ENCODE peak calls at places on chromosomes 12 and 14, in eight cellular contexts. U, T, R, F, X, Q, J and M are unnamed samples.

GRCh38 chr12:68336754-68337343 is 4.7 kb upstream of the MDM1 start:
- DNase-seq in U (no peak), T (no peak), R (no peak), F (no peak), X (no peak), Q (no peak), J (peak), M (no peak)

GRCh38 chr12:3225154-3225795 is 148.1 kb downstream of the TSPAN9 start:
- DNase-seq in U (no peak), T (no peak), R (no peak), F (no peak), X (peak), Q (no peak), J (no peak), M (no peak)

GRCh38 chr14:61860294-61860918 is 98.2 kb downstream of the SNAPC1 start:
- DNase-seq in U (no peak), T (no peak), R (peak), F (no peak), X (peak), Q (no peak), J (peak), M (peak)

GRCh38 chr12:3130053-3130805 is 53.0 kb downstream of the TSPAN9 start:
- DNase-seq in U (peak), T (no peak), R (no peak), F (no peak), X (peak), Q (no peak), J (peak), M (no peak)

GRCh38 chr12:104281636-104282035 is 21.9 kb upstream of the EID3 start:
- DNase-seq in U (no peak), T (no peak), R (no peak), F (no peak), X (no peak), Q (no peak), J (no peak), M (no peak)

GRCh38 chr14:106209745-106210144 is 683.4 kb downstream of the TMEM121 start:
- DNase-seq in U (no peak), T (no peak), R (no peak), F (no peak), X (no peak), Q (no peak), J (no peak), M (no peak)

GRCh38 chr14:76352639-76353281 is 23.2 kb upstream of the ESRRB start:
- DNase-seq in U (peak), T (no peak), R (peak), F (peak), X (peak), Q (peak), J (peak), M (peak)

GRCh38 chr14:91369628-91370445 is 47.8 kb downstream of the CCDC88C start:
- DNase-seq in U (no peak), T (no peak), R (peak), F (peak), X (peak), Q (no peak), J (peak), M (no peak)

GRCh38 chr12:79973774-79974173 is 38.9 kb upstream of the PPP1R12A start:
- DNase-seq in U (no peak), T (no peak), R (no peak), F (no peak), X (no peak), Q (no peak), J (no peak), M (no peak)

GRCh38 chr12:27199638-27200300 is 44.3 kb upstream of the STK38L start:
- DNase-seq in U (no peak), T (no peak), R (no peak), F (no peak), X (no peak), Q (no peak), J (no peak), M (no peak)

GRCh38 chr12:116324684-116325664 is 47.5 kb upstream of the MED13L start:
- DNase-seq in U (no peak), T (no peak), R (no peak), F (no peak), X (no peak), Q (no peak), J (no peak), M (no peak)

GRCh38 chr12:32734952-32735351 is 20.7 kb downstream of the YARS2 start:
- DNase-seq in U (no peak), T (no peak), R (no peak), F (no peak), X (no peak), Q (no peak), J (no peak), M (no peak)

GRCh38 chr14:89233184-89233583 is 183.8 kb downstream of the FOXN3 start:
- DNase-seq in U (no peak), T (no peak), R (no peak), F (no peak), X (no peak), Q (no peak), J (no peak), M (no peak)

GRCh38 chr14:102498005-102498677 is 11.4 kb downstream of the ANKRD9 start:
- DNase-seq in U (no peak), T (no peak), R (peak), F (no peak), X (no peak), Q (peak), J (no peak), M (no peak)
- TF ChIP-seq CTCF in U (peak), T (no peak), R (peak), F (no peak), X (peak), Q (peak), J (peak), M (no peak)

DNA sequence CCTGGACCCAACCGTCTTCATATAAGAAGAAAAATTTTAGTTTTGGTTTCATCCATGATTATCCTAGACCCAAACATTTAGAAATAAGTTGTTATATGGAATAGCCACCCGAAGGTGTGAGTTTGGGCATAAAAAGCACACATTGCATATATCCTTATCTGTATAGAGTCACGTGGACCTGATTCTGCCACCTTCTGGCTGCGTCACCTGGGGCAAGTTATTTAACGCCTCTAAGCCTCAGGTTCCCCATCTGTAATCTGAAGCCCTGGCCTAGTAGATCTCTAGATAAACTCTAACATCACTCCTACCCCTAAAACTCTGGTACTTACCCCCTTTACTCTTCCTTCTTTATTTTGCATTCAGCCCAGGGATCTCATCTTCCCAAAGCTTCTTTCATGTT is 14.3 kb upstream of the KRT5 start:
- DNase-seq in U (no peak), T (no peak), R (no peak), F (no peak), X (no peak), Q (no peak), J (no peak), M (no peak)
- TF ChIP-seq CTCF in U (no peak), T (no peak), R (no peak), F (no peak), X (peak), Q (no peak), J (no peak), M (no peak)

GRCh38 chr12:109739747-109740693 is 26.4 kb downstream of the FAM222A start:
- DNase-seq in U (no peak), T (no peak), R (peak), F (no peak), X (no peak), Q (peak), J (no peak), M (peak)
- TF ChIP-seq CTCF in U (no peak), T (no peak), R (no peak), F (no peak), X (peak), Q (no peak), J (no peak), M (no peak)

GRCh38 chr12:20547788-20548575 is 147.2 kb upstream of the SLCO1C1 start:
- DNase-seq in U (no peak), T (no peak), R (no peak), F (no peak), X (peak), Q (no peak), J (no peak), M (no peak)

GRCh38 chr12:20548592-20548991 is 146.5 kb upstream of the SLCO1C1 start:
- DNase-seq in U (no peak), T (no peak), R (no peak), F (no peak), X (no peak), Q (no peak), J (no peak), M (no peak)

GRCh38 chr12:20546267-20546666 is 148.9 kb upstream of the SLCO1C1 start:
- DNase-seq in U (no peak), T (no peak), R (no peak), F (no peak), X (no peak), Q (no peak), J (no peak), M (no peak)

GRCh38 chr12:20555015-20555414 is 140.1 kb upstream of the SLCO1C1 start:
- DNase-seq in U (no peak), T (no peak), R (no peak), F (no peak), X (no peak), Q (no peak), J (no peak), M (no peak)

DNA sequence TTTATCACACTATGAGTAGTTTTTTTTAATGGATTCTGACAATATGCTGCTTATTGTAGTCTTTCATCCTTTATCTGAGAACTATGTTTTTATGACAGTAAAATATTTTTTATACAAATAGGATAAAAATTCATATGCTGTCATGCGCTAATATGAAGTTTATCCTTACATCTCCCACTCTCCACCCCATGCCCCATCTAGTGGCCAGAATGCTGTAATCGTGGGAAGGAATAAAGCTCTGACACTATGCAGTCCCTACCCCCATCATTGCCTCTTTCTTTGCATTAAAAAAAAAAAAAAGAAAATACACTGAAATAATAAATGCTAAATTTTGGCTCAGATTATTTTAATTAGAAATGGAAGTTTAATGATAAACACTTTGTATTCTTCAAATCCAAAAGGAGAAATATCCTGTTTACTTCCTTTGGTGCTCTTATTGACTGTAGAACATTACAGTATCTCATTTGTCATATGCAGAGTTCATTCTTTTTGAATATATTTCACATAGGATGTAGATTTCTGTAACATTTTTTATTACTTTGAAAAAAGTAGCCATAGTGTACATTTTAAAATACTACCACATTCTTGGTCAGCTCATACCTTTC is 145.9 kb upstream of the SLCO1C1 start:
- DNase-seq in U (no peak), T (no peak), R (peak), F (no peak), X (peak), Q (no peak), J (no peak), M (peak)
- TF ChIP-seq CTCF in U (peak), T (peak), R (peak), F (no peak), X (peak), Q (peak), J (peak), M (peak)

DNA sequence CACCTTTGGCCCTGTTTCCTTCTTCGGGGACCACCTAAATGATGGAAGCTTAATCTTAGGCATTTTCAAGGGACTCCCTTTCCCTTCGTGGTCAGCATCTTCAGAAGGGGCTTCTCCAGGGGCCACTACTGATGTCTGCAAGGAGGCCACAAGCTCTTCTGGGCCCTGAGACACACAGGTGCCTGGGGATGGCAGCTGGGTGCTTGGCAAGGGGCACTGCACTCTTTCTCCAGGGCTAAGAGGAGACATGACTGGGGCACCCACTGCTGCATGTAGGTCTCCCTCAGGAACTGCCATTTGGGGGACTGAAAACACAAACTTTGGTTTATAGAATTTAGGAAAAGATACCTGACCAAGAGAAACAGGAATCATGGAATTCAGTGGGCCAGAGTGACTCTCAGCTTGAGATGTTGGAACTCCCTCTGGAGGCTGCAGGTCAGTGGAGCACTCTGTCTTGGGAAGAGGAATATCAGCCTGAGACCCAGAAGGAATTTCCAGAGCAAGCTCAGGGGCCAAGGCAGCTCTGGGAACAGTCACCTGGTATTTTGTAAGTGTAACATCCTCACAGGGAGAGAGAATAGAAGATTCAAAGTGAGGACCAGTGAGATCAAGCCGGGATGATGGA is 16.0 kb downstream of the PLD4 start:
- DNase-seq in U (no peak), T (no peak), R (peak), F (no peak), X (no peak), Q (no peak), J (no peak), M (no peak)
- TF ChIP-seq CTCF in U (no peak), T (no peak), R (no peak), F (no peak), X (peak), Q (no peak), J (no peak), M (no peak)

DNA sequence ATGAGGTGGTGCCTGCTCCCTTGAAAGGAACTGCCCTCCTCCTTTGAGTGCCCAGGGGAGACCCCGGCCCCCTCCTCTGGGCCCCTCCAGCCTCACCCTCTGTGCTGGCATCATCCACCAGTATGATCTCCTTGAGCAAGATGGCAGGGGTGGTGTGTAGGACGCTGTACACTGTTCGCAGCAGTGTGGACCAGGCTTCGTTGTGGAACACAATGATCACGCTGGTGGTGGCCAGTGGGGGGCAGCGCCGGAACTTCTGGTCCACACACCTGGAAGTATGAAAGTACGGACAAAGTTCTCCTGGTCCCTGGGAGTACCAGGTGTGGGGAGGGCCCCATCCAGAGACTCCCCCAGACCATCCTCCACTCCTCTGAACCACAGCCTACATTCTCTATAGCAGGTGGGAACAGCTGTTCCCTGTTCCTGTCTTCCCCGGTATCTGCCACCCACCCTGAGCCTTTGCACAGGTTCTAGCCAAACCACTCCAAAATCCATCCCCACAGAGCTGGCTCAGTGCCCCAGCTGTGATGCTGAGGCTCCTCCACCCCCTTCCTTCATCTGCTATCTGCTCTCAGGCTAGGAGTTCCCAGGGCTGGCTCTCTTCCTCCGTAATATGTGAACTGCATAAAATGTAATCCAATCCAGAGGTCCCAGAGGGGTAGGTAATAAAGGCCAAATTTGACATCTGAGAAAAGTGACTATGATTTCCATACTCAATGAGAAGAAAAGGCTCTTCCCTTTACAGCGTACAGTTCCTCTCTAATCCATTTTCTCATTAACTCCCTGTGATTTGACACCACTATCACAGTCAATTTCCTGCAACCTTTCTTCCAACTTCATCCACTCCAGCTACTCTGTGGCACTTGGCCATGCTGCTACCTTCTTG is 13.9 kb downstream of the GALNT6 start:
- DNase-seq in U (no peak), T (no peak), R (no peak), F (no peak), X (no peak), Q (no peak), J (no peak), M (no peak)
- TF ChIP-seq CTCF in U (no peak), T (no peak), R (no peak), F (no peak), X (peak), Q (no peak), J (no peak), M (no peak)

DNA sequence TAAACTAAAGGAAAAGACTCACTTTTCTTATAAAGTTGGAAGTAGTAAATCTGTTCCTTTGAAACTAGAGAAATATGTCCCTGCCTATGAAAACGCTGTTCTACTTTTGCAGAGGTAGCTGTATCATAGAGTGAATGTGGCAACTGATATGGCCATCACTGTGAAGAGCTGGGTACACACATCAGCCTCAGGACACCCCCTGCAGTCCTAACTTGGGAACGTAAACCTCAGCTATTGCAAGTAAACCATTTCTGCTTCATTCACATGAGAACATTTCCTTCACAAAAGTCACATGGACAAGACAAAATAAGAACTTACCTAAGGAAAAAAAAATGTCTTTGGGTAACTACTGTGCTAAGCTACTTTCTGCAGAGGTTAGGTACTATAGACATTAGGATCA is 233.3 kb upstream of the PPFIA2 start:
- DNase-seq in U (no peak), T (no peak), R (peak), F (no peak), X (peak), Q (no peak), J (no peak), M (peak)
- TF ChIP-seq CTCF in U (no peak), T (no peak), R (no peak), F (no peak), X (no peak), Q (no peak), J (peak), M (peak)

DNA sequence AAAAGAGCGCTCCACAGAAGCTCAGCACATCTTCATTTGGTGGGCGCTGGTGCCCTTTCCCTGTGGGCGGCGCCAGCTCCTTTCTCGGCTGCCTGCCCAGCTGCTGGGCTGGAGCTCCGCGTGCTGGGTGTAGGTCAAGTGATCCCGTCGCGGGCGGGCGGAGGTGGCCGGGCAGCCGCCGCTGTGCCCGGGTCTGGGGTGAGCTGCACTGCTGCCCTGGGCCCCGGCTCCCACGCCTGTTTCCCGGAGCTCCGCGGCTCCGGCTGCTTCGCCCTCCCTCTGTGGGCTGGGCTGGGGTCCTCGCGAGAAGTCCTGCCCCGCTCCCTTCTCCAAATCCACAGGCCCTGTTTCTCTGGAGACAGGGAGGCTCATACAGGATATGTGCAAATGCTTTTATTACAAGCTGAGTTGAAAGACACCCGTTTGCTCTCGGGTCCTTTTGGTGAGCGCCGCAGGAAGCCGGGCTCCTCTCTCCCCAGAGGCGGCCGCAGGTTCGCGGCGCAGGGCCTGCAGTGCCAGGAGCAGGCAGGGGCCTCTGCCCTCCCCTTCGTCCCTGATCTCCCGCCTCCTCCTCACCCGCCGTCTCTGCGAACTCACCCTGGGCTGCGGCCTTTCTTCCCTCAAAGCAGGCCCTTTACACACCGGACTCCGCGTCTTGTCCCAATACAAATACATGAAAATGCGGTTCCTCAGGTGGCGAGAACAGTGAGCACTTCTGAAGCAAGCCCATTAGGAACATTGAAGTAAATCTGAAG is 67.8 kb upstream of the CAPRIN2 start:
- DNase-seq in U (no peak), T (no peak), R (peak), F (peak), X (peak), Q (peak), J (peak), M (peak)
- TF ChIP-seq CTCF in U (no peak), T (no peak), R (no peak), F (no peak), X (peak), Q (no peak), J (peak), M (no peak)